ENCODE peak calls at places on chromosomes 4 and X, in seven cellular contexts. One of them, this sample, is unnamed.

GRCh38 chrX:47458528-47458927 is 24.5 kb downstream of the ZNF41 start:
- DNase-seq in astrocyte of the spinal cord: no peak
- DNase-seq in HFF-Myc: no peak
- DNase-seq in sigmoid colon: no peak
- DNase-seq in fibroblast of mammary gland: no peak
- DNase-seq in AG04450: no peak
- DNase-seq in choroid plexus epithelial cell: no peak
- DNase-seq in this sample: no peak

GRCh38 chr4:82201805-82202636 is 171.8 kb downstream of the HNRNPD start:
- DNase-seq in AG04450: no peak
- DNase-seq in sigmoid colon: no peak
- DNase-seq in astrocyte of the spinal cord: peak
- DNase-seq in choroid plexus epithelial cell: peak
- DNase-seq in fibroblast of mammary gland: peak
- DNase-seq in HFF-Myc: no peak
- DNase-seq in this sample: peak

GRCh38 chr4:148376151-148376550 is 66.1 kb downstream of the NR3C2 start:
- DNase-seq in astrocyte of the spinal cord: peak
- DNase-seq in AG04450: no peak
- DNase-seq in choroid plexus epithelial cell: peak
- DNase-seq in HFF-Myc: peak
- DNase-seq in fibroblast of mammary gland: no peak
- DNase-seq in sigmoid colon: peak
- DNase-seq in this sample: peak

GRCh38 chr4:37623125-37623524 is 63.1 kb downstream of the RELL1 start:
- DNase-seq in sigmoid colon: no peak
- DNase-seq in HFF-Myc: no peak
- DNase-seq in choroid plexus epithelial cell: peak
- DNase-seq in fibroblast of mammary gland: peak
- DNase-seq in astrocyte of the spinal cord: no peak
- DNase-seq in AG04450: no peak
- DNase-seq in this sample: no peak

GRCh38 chrX:134544614-134545255 is 84.8 kb downstream of the HPRT1 start:
- DNase-seq in sigmoid colon: no peak
- DNase-seq in AG04450: no peak
- DNase-seq in choroid plexus epithelial cell: no peak
- DNase-seq in HFF-Myc: no peak
- DNase-seq in astrocyte of the spinal cord: no peak
- DNase-seq in fibroblast of mammary gland: no peak
- DNase-seq in this sample: no peak

GRCh38 chrX:114075073-114075673 is 508.7 kb upstream of the HTR2C start:
- DNase-seq in sigmoid colon: no peak
- DNase-seq in astrocyte of the spinal cord: peak
- DNase-seq in AG04450: no peak
- DNase-seq in fibroblast of mammary gland: no peak
- DNase-seq in choroid plexus epithelial cell: peak
- DNase-seq in HFF-Myc: no peak
- DNase-seq in this sample: no peak

GRCh38 chr4:19455850-19456602 is 795.7 kb upstream of the SLIT2 start:
- DNase-seq in AG04450: no peak
- DNase-seq in astrocyte of the spinal cord: no peak
- DNase-seq in fibroblast of mammary gland: no peak
- DNase-seq in choroid plexus epithelial cell: no peak
- DNase-seq in HFF-Myc: no peak
- DNase-seq in sigmoid colon: no peak
- DNase-seq in this sample: no peak

GRCh38 chr4:146245246-146245645 is 30.9 kb downstream of the REELD1 start:
- DNase-seq in AG04450: no peak
- DNase-seq in fibroblast of mammary gland: no peak
- DNase-seq in choroid plexus epithelial cell: no peak
- DNase-seq in astrocyte of the spinal cord: no peak
- DNase-seq in HFF-Myc: no peak
- DNase-seq in sigmoid colon: no peak
- DNase-seq in this sample: no peak

GRCh38 chrX:18534949-18535348 is 109.5 kb downstream of the CDKL5 start:
- DNase-seq in HFF-Myc: no peak
- DNase-seq in sigmoid colon: no peak
- DNase-seq in fibroblast of mammary gland: no peak
- DNase-seq in astrocyte of the spinal cord: no peak
- DNase-seq in AG04450: no peak
- DNase-seq in choroid plexus epithelial cell: no peak
- DNase-seq in this sample: peak

GRCh38 chr4:188822698-188823097 is 683.5 kb downstream of the TRIML1 start:
- DNase-seq in choroid plexus epithelial cell: no peak
- DNase-seq in AG04450: no peak
- DNase-seq in HFF-Myc: no peak
- DNase-seq in astrocyte of the spinal cord: no peak
- DNase-seq in fibroblast of mammary gland: no peak
- DNase-seq in sigmoid colon: no peak
- DNase-seq in this sample: peak

GRCh38 chr4:154560824-154561231 is 2.0 kb upstream of the FGB start:
- DNase-seq in AG04450: no peak
- DNase-seq in astrocyte of the spinal cord: peak
- DNase-seq in HFF-Myc: no peak
- DNase-seq in sigmoid colon: no peak
- DNase-seq in fibroblast of mammary gland: peak
- DNase-seq in choroid plexus epithelial cell: peak
- DNase-seq in this sample: peak

GRCh38 chr4:58502839-58503238 is 1392.7 kb upstream of the IGFBP7 start:
- DNase-seq in astrocyte of the spinal cord: no peak
- DNase-seq in AG04450: no peak
- DNase-seq in sigmoid colon: no peak
- DNase-seq in choroid plexus epithelial cell: no peak
- DNase-seq in fibroblast of mammary gland: no peak
- DNase-seq in HFF-Myc: no peak
- DNase-seq in this sample: no peak

GRCh38 chr4:179626687-179627086 is 2184.4 kb upstream of the AGA start:
- DNase-seq in choroid plexus epithelial cell: no peak
- DNase-seq in HFF-Myc: no peak
- DNase-seq in fibroblast of mammary gland: no peak
- DNase-seq in astrocyte of the spinal cord: no peak
- DNase-seq in AG04450: no peak
- DNase-seq in sigmoid colon: no peak
- DNase-seq in this sample: no peak

GRCh38 chr4:54025582-54025981 is 38.8 kb downstream of the CHIC2 start:
- DNase-seq in fibroblast of mammary gland: no peak
- DNase-seq in HFF-Myc: no peak
- DNase-seq in AG04450: no peak
- DNase-seq in astrocyte of the spinal cord: no peak
- DNase-seq in sigmoid colon: no peak
- DNase-seq in choroid plexus epithelial cell: no peak
- DNase-seq in this sample: no peak

GRCh38 chr4:8171941-8172924 is 13.6 kb upstream of the ABLIM2 start:
- DNase-seq in fibroblast of mammary gland: peak
- DNase-seq in HFF-Myc: no peak
- DNase-seq in choroid plexus epithelial cell: peak
- DNase-seq in AG04450: peak
- DNase-seq in astrocyte of the spinal cord: no peak
- DNase-seq in sigmoid colon: no peak
- DNase-seq in this sample: no peak

GRCh38 chrX:140510895-140511295 is 6.0 kb upstream of the SOX3 start:
- DNase-seq in AG04450: no peak
- DNase-seq in HFF-Myc: no peak
- DNase-seq in astrocyte of the spinal cord: no peak
- DNase-seq in choroid plexus epithelial cell: no peak
- DNase-seq in sigmoid colon: no peak
- DNase-seq in fibroblast of mammary gland: no peak
- DNase-seq in this sample: no peak

GRCh38 chrX:88284844-88285243 is 462.2 kb upstream of the CPXCR1 start:
- DNase-seq in fibroblast of mammary gland: no peak
- DNase-seq in choroid plexus epithelial cell: no peak
- DNase-seq in AG04450: no peak
- DNase-seq in astrocyte of the spinal cord: no peak
- DNase-seq in sigmoid colon: no peak
- DNase-seq in HFF-Myc: no peak
- DNase-seq in this sample: no peak

GRCh38 chr4:156830356-156830755 is 141.2 kb downstream of the PDGFC start:
- DNase-seq in sigmoid colon: no peak
- DNase-seq in AG04450: no peak
- DNase-seq in astrocyte of the spinal cord: peak
- DNase-seq in fibroblast of mammary gland: peak
- DNase-seq in choroid plexus epithelial cell: peak
- DNase-seq in HFF-Myc: peak
- DNase-seq in this sample: peak

GRCh38 chr4:137432431-137432830 is 99.9 kb downstream of the PCDH18 start:
- DNase-seq in AG04450: no peak
- DNase-seq in HFF-Myc: no peak
- DNase-seq in sigmoid colon: no peak
- DNase-seq in choroid plexus epithelial cell: peak
- DNase-seq in astrocyte of the spinal cord: peak
- DNase-seq in fibroblast of mammary gland: no peak
- DNase-seq in this sample: no peak

GRCh38 chr4:163732473-163732872 is 238.0 kb downstream of the TMA16 start:
- DNase-seq in astrocyte of the spinal cord: no peak
- DNase-seq in fibroblast of mammary gland: no peak
- DNase-seq in HFF-Myc: no peak
- DNase-seq in sigmoid colon: no peak
- DNase-seq in choroid plexus epithelial cell: no peak
- DNase-seq in AG04450: no peak
- DNase-seq in this sample: no peak
- H3K4me3 ChIP-seq in astrocyte of the spinal cord: no peak
- H3K4me3 ChIP-seq in fibroblast of mammary gland: no peak
- H3K4me3 ChIP-seq in HFF-Myc: no peak
- H3K4me3 ChIP-seq in sigmoid colon: no peak
- H3K4me3 ChIP-seq in choroid plexus epithelial cell: no peak
- H3K4me3 ChIP-seq in AG04450: no peak
- H3K4me3 ChIP-seq in this sample: no peak

GRCh38 chrX:97847885-97848679 is 964.4 kb downstream of the RPA4 start:
- DNase-seq in choroid plexus epithelial cell: no peak
- DNase-seq in AG04450: no peak
- DNase-seq in sigmoid colon: no peak
- DNase-seq in fibroblast of mammary gland: no peak
- DNase-seq in HFF-Myc: no peak
- DNase-seq in astrocyte of the spinal cord: no peak
- DNase-seq in this sample: no peak

GRCh38 chrX:97854071-97854470 is 970.4 kb downstream of the RPA4 start:
- DNase-seq in sigmoid colon: no peak
- DNase-seq in choroid plexus epithelial cell: no peak
- DNase-seq in astrocyte of the spinal cord: no peak
- DNase-seq in HFF-Myc: no peak
- DNase-seq in AG04450: no peak
- DNase-seq in fibroblast of mammary gland: no peak
- DNase-seq in this sample: no peak

GRCh38 chrX:97846228-97846627 is 962.5 kb downstream of the RPA4 start:
- DNase-seq in fibroblast of mammary gland: no peak
- DNase-seq in sigmoid colon: no peak
- DNase-seq in astrocyte of the spinal cord: no peak
- DNase-seq in HFF-Myc: no peak
- DNase-seq in AG04450: no peak
- DNase-seq in choroid plexus epithelial cell: no peak
- DNase-seq in this sample: no peak

GRCh38 chrX:97846718-97847237 is 963.1 kb downstream of the RPA4 start:
- DNase-seq in HFF-Myc: no peak
- DNase-seq in AG04450: no peak
- DNase-seq in fibroblast of mammary gland: no peak
- DNase-seq in choroid plexus epithelial cell: no peak
- DNase-seq in sigmoid colon: no peak
- DNase-seq in astrocyte of the spinal cord: no peak
- DNase-seq in this sample: no peak

GRCh38 chrX:97850911-97851310 is 967.2 kb downstream of the RPA4 start:
- DNase-seq in choroid plexus epithelial cell: no peak
- DNase-seq in sigmoid colon: no peak
- DNase-seq in astrocyte of the spinal cord: no peak
- DNase-seq in fibroblast of mammary gland: no peak
- DNase-seq in AG04450: no peak
- DNase-seq in HFF-Myc: no peak
- DNase-seq in this sample: no peak
- TF ChIP-seq CTCF in choroid plexus epithelial cell: no peak
- TF ChIP-seq CTCF in sigmoid colon: no peak
- TF ChIP-seq CTCF in astrocyte of the spinal cord: no peak
- TF ChIP-seq CTCF in fibroblast of mammary gland: no peak
- TF ChIP-seq CTCF in AG04450: no peak
- TF ChIP-seq CTCF in HFF-Myc: no peak
- TF ChIP-seq CTCF in this sample: no peak

GRCh38 chr4:127239902-127240575 is 392.7 kb upstream of the INTU start:
- DNase-seq in AG04450: no peak
- DNase-seq in sigmoid colon: no peak
- DNase-seq in choroid plexus epithelial cell: no peak
- DNase-seq in astrocyte of the spinal cord: no peak
- DNase-seq in fibroblast of mammary gland: peak
- DNase-seq in HFF-Myc: no peak
- DNase-seq in this sample: no peak
- H3K4me3 ChIP-seq in AG04450: no peak
- H3K4me3 ChIP-seq in sigmoid colon: no peak
- H3K4me3 ChIP-seq in choroid plexus epithelial cell: no peak
- H3K4me3 ChIP-seq in astrocyte of the spinal cord: no peak
- H3K4me3 ChIP-seq in fibroblast of mammary gland: no peak
- H3K4me3 ChIP-seq in HFF-Myc: no peak
- H3K4me3 ChIP-seq in this sample: no peak

DNA sequence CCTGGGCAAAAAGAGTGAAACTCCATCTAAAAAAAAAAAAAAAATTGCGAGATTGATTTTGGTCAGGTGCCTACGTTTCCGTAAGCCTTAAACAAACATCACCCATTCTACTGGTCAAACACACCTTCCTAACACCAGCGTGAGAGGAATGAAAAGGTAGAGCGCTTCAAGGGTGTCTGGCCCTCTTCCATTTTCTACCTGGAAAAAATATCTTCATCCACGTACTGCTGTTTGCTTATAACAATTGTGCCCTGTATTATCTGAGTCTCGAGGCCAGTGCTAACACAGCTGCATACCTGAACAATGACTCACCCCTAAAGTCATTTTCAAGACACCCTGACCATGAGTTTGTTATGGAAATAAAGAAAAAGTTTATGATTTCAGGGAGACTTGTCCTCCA is 13.9 kb downstream of the TMSB4X start:
- DNase-seq in choroid plexus epithelial cell: peak
- DNase-seq in sigmoid colon: no peak
- DNase-seq in HFF-Myc: no peak
- DNase-seq in astrocyte of the spinal cord: peak
- DNase-seq in fibroblast of mammary gland: peak
- DNase-seq in AG04450: no peak
- DNase-seq in this sample: peak
- TF ChIP-seq CTCF in choroid plexus epithelial cell: no peak
- TF ChIP-seq CTCF in sigmoid colon: no peak
- TF ChIP-seq CTCF in HFF-Myc: no peak
- TF ChIP-seq CTCF in astrocyte of the spinal cord: no peak
- TF ChIP-seq CTCF in fibroblast of mammary gland: no peak
- TF ChIP-seq CTCF in AG04450: no peak
- TF ChIP-seq CTCF in this sample: no peak

DNA sequence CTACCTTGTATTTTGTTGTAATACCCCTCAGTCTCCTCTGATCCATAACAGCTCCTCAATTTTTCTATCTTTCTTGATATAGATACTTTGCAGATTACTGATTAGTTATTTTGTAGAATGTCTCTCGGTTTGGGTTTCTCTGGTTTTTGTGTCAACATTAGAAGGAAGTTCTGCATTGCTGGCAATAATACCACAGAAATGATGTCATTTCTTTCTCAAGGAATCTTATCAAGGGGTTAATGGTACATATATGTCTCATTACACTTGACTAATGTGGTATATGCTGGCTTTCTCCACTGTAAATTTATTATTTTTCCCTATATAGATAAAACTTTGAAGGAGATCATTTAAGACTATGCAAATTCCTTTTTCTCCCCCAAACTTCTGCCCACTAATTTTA is 183.6 kb upstream of the DKK2 start:
- DNase-seq in HFF-Myc: no peak
- DNase-seq in astrocyte of the spinal cord: peak
- DNase-seq in choroid plexus epithelial cell: peak
- DNase-seq in fibroblast of mammary gland: no peak
- DNase-seq in sigmoid colon: no peak
- DNase-seq in AG04450: no peak
- DNase-seq in this sample: peak
- H3K4me3 ChIP-seq in HFF-Myc: no peak
- H3K4me3 ChIP-seq in astrocyte of the spinal cord: no peak
- H3K4me3 ChIP-seq in choroid plexus epithelial cell: no peak
- H3K4me3 ChIP-seq in fibroblast of mammary gland: no peak
- H3K4me3 ChIP-seq in sigmoid colon: no peak
- H3K4me3 ChIP-seq in AG04450: no peak
- H3K4me3 ChIP-seq in this sample: no peak

This sample was measured in epithelial cell of esophagus.